ENCODE peak calls at places on chromosomes 16 and 17, in eight cellular contexts. L is ovary; C is thoracic aorta; I is aorta; S is endodermal cell; P is heart left ventricle; U is lung; K is CD8-positive, alpha-beta memory T cell. J is an unnamed sample. For H3K36me3, the result is how much of the 10 kb centered on the place peaks cover.

GRCh38 chr16:71442041-71442440 is at the start of gene TLE7:
- DNase-seq in S (no peak), K (no peak), C (no peak), U (no peak), I (no peak), L (no peak), P (no peak), J (no peak)

GRCh38 chr16:87324411-87325275 is 7.5 kb upstream of the C16orf95 start:
- DNase-seq in I (peak), K (peak), C (no peak), U (no peak), S (peak), P (no peak), L (peak), J (peak)

GRCh38 chr16:27816561-27816960 is 247.0 kb downstream of the GSG1L start:
- DNase-seq in K (no peak), L (no peak), S (peak), P (no peak), U (no peak), C (no peak), I (no peak), J (no peak)

GRCh38 chr16:48081656-48082055 is 74.1 kb downstream of the ABCC12 start:
- DNase-seq in K (no peak), I (no peak), L (no peak), S (no peak), U (no peak), P (no peak), C (no peak), J (no peak)

GRCh38 chr16:69187387-69187890 is 475 bp downstream of the SNTB2 start:
- DNase-seq in L (peak), K (peak), S (peak), P (peak), U (no peak), C (no peak), I (peak), J (peak)

GRCh38 chr16:16071631-16072244 is 122.3 kb downstream of the ABCC1 start:
- DNase-seq in S (peak), K (no peak), U (no peak), L (peak), I (no peak), P (peak), C (no peak), J (no peak)

GRCh38 chr17:45230787-45231480 is 9.2 kb downstream of the FMNL1 start:
- DNase-seq in P (no peak), C (no peak), U (no peak), I (no peak), S (peak), K (no peak), L (no peak), J (peak)

GRCh38 chr17:14776791-14777190 is 475.9 kb downstream of the HS3ST3B1 start:
- DNase-seq in U (no peak), I (no peak), S (no peak), K (no peak), C (no peak), P (no peak), L (no peak), J (no peak)

GRCh38 chr17:2803971-2804370 is 7.7 kb downstream of the RAP1GAP2 start:
- DNase-seq in P (no peak), I (no peak), C (no peak), L (no peak), S (no peak), U (no peak), K (no peak), J (no peak)

GRCh38 chr17:68290268-68290954 is 516 bp downstream of the SLC16A6 start:
- DNase-seq in I (peak), K (peak), U (peak), P (peak), S (peak), C (no peak), L (no peak), J (peak)

GRCh38 chr17:80825471-80826345 is 165.9 kb upstream of the CHMP6 start:
- DNase-seq in C (no peak), L (no peak), U (no peak), K (no peak), I (no peak), P (no peak), S (no peak), J (peak)

GRCh38 chr17:72135546-72136325 is 14.9 kb downstream of the SOX9 start:
- DNase-seq in L (no peak), I (no peak), K (no peak), S (peak), P (no peak), C (no peak), U (no peak), J (no peak)

GRCh38 chr17:79670537-79671386 is 59.9 kb upstream of the RBFOX3 start:
- DNase-seq in S (no peak), C (no peak), K (no peak), P (no peak), U (no peak), I (no peak), L (no peak), J (peak)

GRCh38 chr16:83344014-83344413 is 463.8 kb upstream of the HSBP1 start:
- DNase-seq in C (no peak), S (no peak), P (no peak), K (no peak), L (peak), I (no peak), U (no peak), J (no peak)

GRCh38 chr17:70089513-70090148 is 14.6 kb downstream of the KCNJ16 start:
- DNase-seq in U (no peak), K (no peak), I (no peak), L (no peak), C (no peak), S (no peak), P (no peak), J (no peak)

GRCh38 chr17:64331946-64332493 is 58.6 kb downstream of the PECAM1 start:
- DNase-seq in I (peak), P (peak), U (peak), S (no peak), K (no peak), L (peak), C (no peak), J (no peak)

GRCh38 chr16:89506791-89507191 is 1.4 kb upstream of the SPG7 start:
- DNase-seq in U (no peak), S (no peak), L (no peak), K (peak), I (no peak), C (no peak), P (no peak), J (peak)

GRCh38 chr17:17355426-17355825 is 52.3 kb downstream of the NT5M start:
- DNase-seq in L (no peak), K (no peak), I (no peak), U (no peak), P (no peak), C (no peak), S (no peak), J (no peak)

GRCh38 chr16:14409563-14409962 is 220.5 kb downstream of the PARN start:
- DNase-seq in U (no peak), K (no peak), C (peak), S (no peak), P (no peak), I (peak), L (peak), J (no peak)

GRCh38 chr17:31269597-31269996 is 27.4 kb downstream of the OMG start:
- DNase-seq in K (no peak), P (peak), I (peak), L (no peak), U (no peak), C (no peak), S (peak), J (no peak)

GRCh38 chr16:17289050-17289449 is 181.7 kb downstream of the XYLT1 start:
- DNase-seq in K (no peak), P (no peak), U (no peak), I (no peak), L (no peak), C (no peak), S (no peak), J (no peak)

GRCh38 chr17:44788139-44788538 is 29.4 kb downstream of the ADAM11 start:
- DNase-seq in K (no peak), I (peak), S (peak), L (no peak), C (no peak), U (no peak), P (no peak), J (no peak)

GRCh38 chr16:81623365-81624102 is 155.6 kb upstream of the PLCG2 start:
- DNase-seq in L (peak), C (no peak), S (peak), K (peak), I (no peak), U (no peak), P (no peak), J (peak)

GRCh38 chr17:72511874-72512273 is 391.1 kb downstream of the SOX9 start:
- DNase-seq in L (no peak), U (no peak), S (no peak), I (no peak), K (no peak), P (no peak), C (no peak), J (no peak)

GRCh38 chr16:89002851-89003830 is 26.1 kb upstream of the CBFA2T3 start:
- DNase-seq in C (no peak), U (no peak), K (no peak), L (no peak), S (no peak), I (peak), P (no peak), J (no peak)

GRCh38 chr16:67177743-67178699 is 5.7 kb downstream of the MATCAP1 start:
- DNase-seq in C (no peak), K (peak), I (peak), P (no peak), L (peak), S (peak), U (peak), J (peak)

GRCh38 chr16:50067290-50067853 is 1.6 kb downstream of the HEATR3 start:
- DNase-seq in P (no peak), L (peak), I (no peak), K (peak), C (no peak), S (peak), U (no peak), J (peak)

GRCh38 chr17:45743626-45744326 is 40.3 kb upstream of the CRHR1 start:
- DNase-seq in L (no peak), S (no peak), I (no peak), K (no peak), P (no peak), C (no peak), U (no peak), J (no peak)

GRCh38 chr16:57892447-57893096 is 78.4 kb downstream of the CNGB1 start:
- DNase-seq in S (no peak), I (peak), P (no peak), U (peak), K (no peak), L (no peak), C (no peak), J (no peak)

GRCh38 chr17:7022791-7023571 is at the start of gene BCL6B:
- DNase-seq in C (no peak), U (no peak), K (no peak), L (peak), P (peak), S (peak), I (no peak), J (peak)

GRCh38 chr16:87076950-87077749 is 240.0 kb downstream of the C16orf95 start:
- DNase-seq in U (peak), K (no peak), S (peak), L (no peak), I (peak), P (no peak), C (no peak), J (peak)

GRCh38 chr16:66798162-66798561 is 3.2 kb downstream of the TERB1 start:
- DNase-seq in U (no peak), L (no peak), I (no peak), K (no peak), S (no peak), C (no peak), P (no peak), J (no peak)

GRCh38 chr16:50618238-50618918 is 62.7 kb downstream of the SNX20 start:
- DNase-seq in L (no peak), K (no peak), I (no peak), P (no peak), C (no peak), S (no peak), U (no peak), J (no peak)

GRCh38 chr17:49859991-49860953 is 12.4 kb upstream of the TAC4 start:
- DNase-seq in I (no peak), K (no peak), P (no peak), L (no peak), U (no peak), C (no peak), S (peak), J (peak)

GRCh38 chr17:78329263-78330059 is 30.4 kb downstream of the SOCS3 start:
- DNase-seq in K (no peak), U (no peak), L (peak), I (peak), C (no peak), P (no peak), S (no peak), J (no peak)

GRCh38 chr16:67857547-67858233 is 10.2 kb upstream of the CENPT start:
- DNase-seq in S (peak), I (peak), L (peak), K (peak), P (peak), C (peak), U (peak), J (peak)

GRCh38 chr16:56370836-56371235 is 54.5 kb downstream of the AMFR start:
- DNase-seq in I (no peak), P (no peak), S (no peak), L (no peak), C (no peak), U (no peak), K (no peak), J (peak)

GRCh38 chr16:28549301-28549899 is 4.3 kb upstream of the SGF29 start:
- DNase-seq in U (no peak), K (peak), S (no peak), I (no peak), C (no peak), P (no peak), L (no peak), J (no peak)

GRCh38 chr17:41284043-41284442 is 8.5 kb downstream of the KRTAP9-7 start:
- DNase-seq in K (no peak), U (no peak), C (no peak), S (no peak), I (no peak), P (no peak), L (no peak), J (no peak)

DNA sequence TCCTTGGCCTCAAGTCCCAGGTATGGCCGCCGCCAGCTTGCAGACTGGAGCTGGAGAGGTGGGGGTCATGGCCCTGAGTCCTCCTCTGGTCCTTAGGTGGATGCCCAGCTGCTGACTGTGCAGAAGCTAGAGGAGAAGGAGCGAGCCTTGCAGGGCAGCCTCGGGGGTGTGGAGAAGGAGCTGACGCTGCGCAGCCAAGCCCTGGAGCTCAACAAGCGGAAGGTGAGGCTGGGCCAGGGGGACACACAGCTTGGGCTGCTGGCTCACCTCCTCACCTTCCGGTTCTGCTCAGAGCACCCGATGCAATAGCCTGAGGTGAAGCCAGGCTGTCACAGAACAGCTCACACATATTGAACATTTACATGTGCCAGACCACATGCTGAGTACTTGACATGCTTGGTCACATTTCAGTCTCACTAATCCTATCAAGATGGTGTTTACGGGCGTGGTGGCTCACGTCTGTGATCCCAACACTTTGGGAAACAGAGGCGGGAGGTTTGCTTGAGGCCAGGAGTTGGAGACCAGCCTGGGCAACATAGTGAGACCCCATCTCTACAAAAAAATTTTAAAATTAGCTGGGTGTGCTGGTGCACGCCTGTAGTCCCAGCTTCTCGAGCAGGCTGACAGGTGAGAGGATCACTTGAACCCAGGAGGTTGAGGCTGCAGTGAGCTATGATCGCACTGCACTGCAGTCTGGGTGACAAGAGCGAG is 7.4 kb downstream of the RNF40 start:
- DNase-seq in K (no peak), U (no peak), I (peak), L (peak), C (no peak), P (peak), S (no peak), J (no peak)
- H3K36me3 ChIP-seq in K (half or more), U (half or more), I (under half), L (under half), C (half or more), P (under half), S (half or more), J (half or more)

DNA sequence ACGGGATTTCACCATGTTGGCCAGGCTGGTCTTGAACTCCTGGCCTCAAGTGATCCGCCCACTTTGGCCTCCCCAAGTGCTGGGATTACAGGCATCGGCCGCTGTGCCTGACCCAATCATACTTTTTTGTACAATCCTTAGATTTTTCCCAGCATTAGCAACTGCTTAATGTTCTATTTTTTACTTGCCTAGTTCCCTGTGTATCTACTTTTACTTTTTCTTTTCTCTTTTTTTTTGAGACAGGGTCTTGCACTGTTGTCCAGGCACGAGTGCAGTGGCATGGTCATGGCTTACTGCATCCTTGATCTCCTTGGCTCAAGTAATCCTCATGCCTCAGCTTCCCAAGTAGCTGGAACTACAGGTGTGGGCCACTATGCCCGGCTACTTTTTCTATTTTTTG is 9.5 kb downstream of the GRB2 start:
- DNase-seq in I (no peak), K (no peak), S (peak), U (no peak), L (no peak), C (no peak), P (no peak), J (no peak)
- H3K4me3 ChIP-seq in I (no peak), K (no peak), S (no peak), U (no peak), L (no peak), C (no peak), P (no peak), J (no peak)

DNA sequence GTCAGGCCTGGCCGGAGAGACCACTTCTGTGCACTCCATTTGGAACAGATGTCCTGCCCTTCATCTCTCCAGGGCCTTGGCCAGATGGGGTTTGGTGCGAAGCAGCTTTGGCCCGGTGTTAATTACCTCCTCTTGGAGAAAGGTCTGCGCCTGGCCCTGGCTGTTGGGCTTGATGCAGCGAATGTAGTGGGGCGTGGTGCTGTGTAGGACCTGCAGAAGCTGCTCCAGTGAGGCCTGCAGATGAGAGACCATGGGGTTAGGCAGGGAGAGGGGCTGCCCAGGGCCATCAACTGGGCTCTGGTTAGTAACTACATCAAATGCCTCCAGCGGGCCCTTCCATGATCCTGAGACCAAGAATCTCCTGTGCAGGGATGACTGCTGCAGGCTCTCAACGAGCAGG is 18.7 kb downstream of the ZNHIT3 start:
- DNase-seq in S (peak), L (no peak), K (no peak), C (no peak), U (no peak), I (no peak), P (no peak), J (no peak)
- H3K36me3 ChIP-seq in S (half or more), L (under half), K (under half), C (under half), U (under half), I (under half), P (under half), J (half or more)

GRCh38 chr17:42456223-42457106 is 2.2 kb upstream of the ATP6V0A1 start:
- DNase-seq in K (no peak), S (no peak), L (no peak), I (no peak), P (peak), C (no peak), U (no peak), J (no peak)
- H3K4me3 ChIP-seq in K (peak), S (no peak), L (no peak), I (no peak), P (peak), C (peak), U (no peak), J (no peak)

J was measured in H7.